ENCODE peak calls at places on chromosomes 16 and 17, in eight cellular contexts. G, O, W, B, Y, I, A and U are unnamed samples.

GRCh38 chr17:74118504-74118903 is 85.0 kb upstream of the RPL38 start:
- DNase-seq in G (no peak), O (no peak), W (peak; percentile 23), B (no peak), Y (no peak), I (no peak), A (peak; percentile 9), U (no peak)

GRCh38 chr16:14097182-14097951 is 26.2 kb downstream of the MRTFB start:
- DNase-seq in G (no peak), O (no peak), W (no peak), B (peak; percentile 83), Y (peak; percentile 62), I (no peak), A (peak; percentile 99), U (no peak)

GRCh38 chr17:4109424-4109823 is 33.4 kb downstream of the ZZEF1 start:
- DNase-seq in G (no peak), O (no peak), W (no peak), B (no peak), Y (no peak), I (no peak), A (no peak), U (no peak)

GRCh38 chr16:27273330-27273669 is 4.7 kb upstream of the NSMCE1 start:
- DNase-seq in G (no peak), O (no peak), W (no peak), B (no peak), Y (no peak), I (no peak), A (no peak), U (no peak)

GRCh38 chr17:50558955-50559614 is 1.4 kb upstream of the CACNA1G start:
- DNase-seq in G (peak; percentile 39), O (no peak), W (peak; percentile 74), B (no peak), Y (no peak), I (no peak), A (no peak), U (no peak)

GRCh38 chr16:47643610-47644009 is 182.5 kb downstream of the PHKB start:
- DNase-seq in G (no peak), O (no peak), W (no peak), B (no peak), Y (no peak), I (no peak), A (no peak), U (peak; percentile 27)

GRCh38 chr17:19303367-19303776 is 59.2 kb downstream of the B9D1 start:
- DNase-seq in G (no peak), O (no peak), W (peak; percentile 53), B (no peak), Y (no peak), I (no peak), A (no peak), U (no peak)

GRCh38 chr16:1323296-1324239 is 9.9 kb upstream of the BAIAP3 start:
- DNase-seq in G (no peak), O (no peak), W (no peak), B (no peak), Y (no peak), I (no peak), A (no peak), U (no peak)

GRCh38 chr17:57985675-57985974 is 2.4 kb downstream of the VEZF1 start:
- DNase-seq in G (no peak), O (no peak), W (no peak), B (no peak), Y (no peak), I (peak; percentile 83), A (peak; percentile 56), U (no peak)